ENCODE peak calls at places on chromosomes 16 and 17, in four cellular contexts. I, N, F and W are unnamed samples.
A peak's percentile ranks its signal among the peaks of the same experiment; 100 is the strongest.

GRCh38 chr16:86401119-86401518 is 109.2 kb upstream of the FOXF1 start:
- DNase-seq in N (no peak), F (no peak), I (no peak), W (no peak)

GRCh38 chr16:56211471-56211944 is 20.2 kb downstream of the GNAO1 start:
- DNase-seq in F (no peak), I (no peak), N (no peak), W (no peak)

GRCh38 chr16:12087901-12088364 is 111.4 kb downstream of the SNX29 start:
- DNase-seq in F (no peak), I (no peak), N (no peak), W (no peak)

GRCh38 chr16:21088646-21089538 is 61.8 kb downstream of the DNAH3 start:
- DNase-seq in F (no peak), N (no peak), I (no peak), W (no peak)

GRCh38 chr16:67892375-67892774 is 679 bp upstream of the PSKH1 start:
- DNase-seq in F (no peak), N (no peak), I (no peak), W (no peak)

GRCh38 chr16:60991886-60992285 is 1044.4 kb downstream of the CDH8 start:
- DNase-seq in N (no peak), F (no peak), I (no peak), W (no peak)

GRCh38 chr16:70730016-70730415 is 44.2 kb upstream of the MTSS2 start:
- DNase-seq in I (no peak), N (no peak), F (no peak), W (no peak)

GRCh38 chr16:89507834-89508590 is at the start of gene SPG7:
- DNase-seq in F (peak; percentile 93), N (peak; percentile 65), I (peak; percentile 55), W (no peak)

GRCh38 chr17:79810138-79811027 is 13.5 kb upstream of the CBX8 start:
- DNase-seq in I (no peak), F (peak; percentile 87), N (peak; percentile 54), W (no peak)

GRCh38 chr16:26453215-26453614 is 613.5 kb upstream of the C16orf82 start:
- DNase-seq in I (no peak), N (no peak), F (no peak), W (no peak)

GRCh38 chr16:16095646-16096045 is 127.6 kb downstream of the ABCC6 start:
- DNase-seq in N (no peak), F (no peak), I (no peak), W (no peak)

GRCh38 chr17:40097931-40098845 is 2.2 kb downstream of the NR1D1 start:
- DNase-seq in F (peak; percentile 55), I (no peak), N (no peak), W (no peak)

GRCh38 chr17:52986056-52986662 is 827.6 kb upstream of the CA10 start:
- DNase-seq in N (no peak), F (no peak), I (no peak), W (no peak)

GRCh38 chr17:48928876-48929811 is 15.5 kb downstream of the SNF8 start:
- DNase-seq in I (no peak), N (no peak), F (no peak), W (no peak)

GRCh38 chr16:87806246-87806607 is 40.4 kb upstream of the KLHDC4 start:
- DNase-seq in N (no peak), I (no peak), F (peak; percentile 37), W (no peak)

GRCh38 chr16:75238853-75239371 is 12.5 kb downstream of the BCAR1 start:
- DNase-seq in I (no peak), F (no peak), N (no peak), W (no peak)

GRCh38 chr17:80095038-80095843 is 6.1 kb upstream of the GAA start:
- DNase-seq in I (no peak), N (no peak), F (no peak), W (no peak)

GRCh38 chr17:9123594-9124553 is 102.6 kb downstream of the NTN1 start:
- DNase-seq in I (no peak), F (no peak), N (no peak), W (no peak)

GRCh38 chr17:31533546-31534155 is 142.2 kb downstream of the RAB11FIP4 start:
- DNase-seq in N (peak; percentile 69), F (peak; percentile 87), I (peak; percentile 64), W (no peak)

GRCh38 chr17:19327039-19327776 is 35.3 kb downstream of the B9D1 start:
- DNase-seq in I (peak; percentile 51), N (peak; percentile 69), F (peak; percentile 75), W (no peak)

GRCh38 chr16:17836868-17837602 is 366.3 kb upstream of the XYLT1 start:
- DNase-seq in F (peak; percentile 84), N (peak; percentile 98), I (peak; percentile 81), W (no peak)

GRCh38 chr16:1310832-1311200 is 1.4 kb downstream of the UBE2I start:
- DNase-seq in F (no peak), I (no peak), N (no peak), W (no peak)

GRCh38 chr16:24071990-24072389 is 184.1 kb upstream of the CACNG3 start:
- DNase-seq in N (no peak), F (no peak), I (no peak), W (no peak)

GRCh38 chr16:89573826-89574680 is 1.5 kb upstream of the CPNE7 start:
- DNase-seq in N (no peak), I (no peak), F (no peak), W (no peak)

GRCh38 chr17:44219636-44220210 is at the start of gene UBTF:
- DNase-seq in I (no peak), N (peak; percentile 36), F (peak; percentile 40), W (no peak)

GRCh38 chr16:20401475-20402016 is 3.0 kb downstream of the PDILT start:
- DNase-seq in N (no peak), I (no peak), F (no peak), W (no peak)

GRCh38 chr17:72372185-72372584 is 251.4 kb downstream of the SOX9 start:
- DNase-seq in I (no peak), F (no peak), N (no peak), W (no peak)

GRCh38 chr17:72927146-72927545 is 165.3 kb downstream of the SLC39A11 start:
- DNase-seq in N (no peak), I (no peak), F (no peak), W (no peak)

GRCh38 chr17:27294689-27295630 is 1.0 kb downstream of the WSB1 start:
- DNase-seq in I (no peak), N (peak; percentile 67), F (peak; percentile 62), W (peak; percentile 63)

GRCh38 chr16:8996891-8997290 is 33.2 kb upstream of the USP7 start:
- DNase-seq in I (no peak), F (no peak), N (no peak), W (no peak)

GRCh38 chr17:43750154-43750553 is 8.4 kb downstream of the SOST start:
- DNase-seq in F (peak; percentile 25), I (no peak), N (no peak), W (no peak)

GRCh38 chr16:67149276-67150057 is 1.3 kb downstream of the B3GNT9 start:
- DNase-seq in I (no peak), F (no peak), N (no peak), W (no peak)

GRCh38 chr17:63498621-63499195 is 21.8 kb downstream of the ACE start:
- DNase-seq in N (no peak), F (no peak), I (peak; percentile 87), W (no peak)

GRCh38 chr16:20918486-20919239 is 18.1 kb downstream of the LYRM1 start:
- DNase-seq in F (no peak), N (no peak), I (no peak), W (no peak)

GRCh38 chr17:68511254-68511670 is 968 bp upstream of the PRKAR1A start:
- DNase-seq in F (no peak), I (no peak), N (no peak), W (no peak)
- TF ChIP-seq CTCF in F (no peak), I (peak; percentile 27), N (peak; percentile 20), W (no peak)

DNA sequence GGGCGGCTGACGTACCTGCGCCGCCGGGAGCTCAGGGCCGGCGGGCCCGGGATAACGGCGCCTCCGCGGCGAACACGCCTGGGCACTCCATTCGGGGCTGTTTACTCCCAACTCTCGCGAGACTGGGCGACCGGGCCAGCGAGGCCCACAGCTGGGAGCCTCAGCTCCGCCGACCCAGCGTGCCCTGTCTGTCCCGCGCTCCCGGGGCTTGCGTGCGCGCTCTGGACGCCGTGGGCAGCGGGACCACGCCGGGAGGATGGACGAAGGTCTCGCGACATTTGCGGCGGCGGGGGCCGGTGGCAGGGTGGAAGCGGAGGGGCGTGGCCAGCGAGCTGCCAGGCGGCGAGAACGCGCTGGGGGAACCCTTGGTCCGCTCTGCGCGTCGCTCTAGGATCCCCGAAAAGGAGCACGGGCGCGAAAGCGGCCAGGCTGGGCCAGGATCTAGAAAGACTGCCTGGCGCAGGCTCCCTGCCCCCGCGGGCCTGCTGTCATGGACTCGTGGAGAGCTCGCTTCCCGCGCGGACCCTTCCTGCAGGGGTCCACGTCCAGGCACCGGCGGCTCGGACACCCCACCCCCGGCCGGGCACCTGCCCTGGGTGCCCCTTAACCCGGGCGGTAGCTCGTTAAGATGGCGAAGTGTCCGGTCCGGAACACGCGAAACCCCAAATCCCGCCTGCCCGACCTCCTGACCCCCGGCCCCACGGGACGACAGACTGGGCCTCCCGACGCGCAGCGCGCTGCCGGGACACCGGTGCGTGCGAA is at the start of gene MBTPS1:
- DNase-seq in I (peak; percentile 96), N (peak; percentile 95), F (peak; percentile 96), W (peak; percentile 91)
- TF ChIP-seq CTCF in I (no peak), N (no peak), F (peak; percentile 41), W (no peak)

DNA sequence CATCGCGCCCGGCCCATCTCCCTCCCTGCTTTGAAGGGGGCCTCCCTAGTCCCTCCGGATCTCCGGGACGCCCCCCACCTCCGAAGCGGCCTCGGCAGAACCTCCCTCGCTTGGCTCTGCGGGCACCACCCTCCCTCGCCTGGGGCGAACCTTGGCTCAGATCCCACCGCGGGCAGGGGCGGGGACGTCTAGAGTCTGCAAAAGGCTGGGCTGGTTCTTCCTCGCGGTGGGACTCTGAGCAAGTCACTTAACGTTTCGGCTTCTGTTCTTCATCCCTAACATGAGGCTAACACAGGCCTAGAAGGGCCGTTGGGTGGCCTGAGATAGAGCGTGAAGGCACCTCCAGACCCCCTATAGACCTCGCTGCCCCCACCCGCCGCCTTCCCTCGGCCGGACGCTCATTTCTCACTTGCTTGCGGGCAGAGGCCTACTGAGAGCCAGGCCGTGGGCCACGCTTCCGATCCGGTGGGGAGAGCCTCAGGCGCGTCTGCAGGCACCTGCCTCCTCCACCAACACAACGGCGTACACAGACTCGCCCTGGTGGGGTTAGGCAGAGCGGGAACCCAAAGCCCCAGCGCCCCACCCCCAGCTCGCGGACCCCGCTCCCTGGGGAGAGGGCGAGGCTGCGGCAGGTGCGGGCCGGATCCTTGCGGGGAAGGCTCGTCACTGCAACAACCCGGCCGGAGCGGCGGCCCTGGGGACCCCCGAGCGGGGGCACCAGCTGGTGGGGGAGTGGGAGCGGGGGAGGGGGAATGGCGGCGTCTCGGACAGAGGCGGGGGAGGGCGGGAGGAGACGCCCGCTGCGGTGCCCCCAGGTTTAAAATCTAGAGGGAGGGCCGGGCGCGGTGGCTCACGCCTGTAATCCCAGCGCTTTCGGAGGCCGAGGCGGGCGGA is 5.4 kb downstream of the MYO1C start:
- DNase-seq in N (peak; percentile 34), I (no peak), F (peak; percentile 78), W (peak; percentile 43)
- TF ChIP-seq CTCF in N (no peak), I (no peak), F (no peak), W (no peak)

GRCh38 chr16:72805486-72805885 is 242.4 kb downstream of the ZFHX3 start:
- DNase-seq in F (no peak), N (no peak), I (no peak), W (no peak)
- TF ChIP-seq CTCF in F (no peak), N (no peak), I (no peak), W (no peak)